ENCODE peak calls at places on chromosomes 7 and 10, in six cellular contexts. A is thoracic aorta, Y is heart left ventricle, B is heart right ventricle, W is body of pancreas, U is lower lobe of right lung. O is an unnamed sample.
A peak's percentile ranks its signal among the peaks of the same experiment; 100 is the strongest.

GRCh38 chr7:13989138-13989943 is at the start of gene ETV1:
- ATAC-seq in A (no peak), Y (peak; percentile 54), B (peak; percentile 61), U (peak; percentile 69), W (no peak), O (peak; percentile 14)

GRCh38 chr10:7320072-7320471 is 90.8 kb downstream of the SFMBT2 start:
- ATAC-seq in U (peak; percentile 33), W (no peak), A (no peak), B (no peak), Y (no peak), O (no peak)

GRCh38 chr7:32501522-32501921 is 6.2 kb downstream of the AVL9 start:
- ATAC-seq in B (peak; percentile 46), W (no peak), A (no peak), Y (peak; percentile 37), U (peak; percentile 36), O (no peak)

GRCh38 chr7:41003031-41003925 is 699.6 kb downstream of the INHBA start:
- ATAC-seq in B (no peak), W (no peak), U (no peak), A (no peak), Y (no peak), O (no peak)

GRCh38 chr10:62390497-62391176 is 16.5 kb downstream of the ZNF365 start:
- ATAC-seq in B (no peak), A (no peak), W (no peak), Y (no peak), U (no peak), O (no peak)

GRCh38 chr7:151115121-151115835 is 29.0 kb downstream of the AGAP3 start:
- ATAC-seq in U (no peak), W (peak; percentile 41), A (no peak), Y (peak; percentile 34), B (peak; percentile 30), O (peak; percentile 56)

GRCh38 chr10:12954866-12955265 is 46.6 kb downstream of the CCDC3 start:
- ATAC-seq in A (no peak), Y (no peak), U (no peak), B (no peak), W (no peak), O (no peak)

GRCh38 chr10:30732671-30733070 is 103.1 kb upstream of the LYZL2 start:
- ATAC-seq in U (no peak), B (no peak), W (no peak), A (no peak), Y (no peak), O (no peak)

GRCh38 chr10:130358981-130359650 is 222.9 kb downstream of the GLRX3 start:
- ATAC-seq in A (no peak), W (no peak), Y (no peak), B (no peak), U (no peak), O (no peak)

GRCh38 chr7:69411018-69411417 is 187.3 kb upstream of the AUTS2 start:
- ATAC-seq in Y (no peak), U (no peak), A (no peak), W (no peak), B (no peak), O (no peak)

GRCh38 chr7:1999278-1999984 is 233.3 kb downstream of the MAD1L1 start:
- ATAC-seq in A (no peak), B (no peak), Y (no peak), W (no peak), U (no peak), O (no peak)

GRCh38 chr10:11205026-11205772 is 187.5 kb downstream of the CELF2 start:
- ATAC-seq in U (peak; percentile 32), B (no peak), W (no peak), Y (no peak), A (no peak), O (no peak)

GRCh38 chr10:124450010-124450782 is at the start of gene NKX1-2:
- ATAC-seq in A (no peak), Y (no peak), B (no peak), U (peak; percentile 19), W (no peak), O (no peak)

GRCh38 chr10:103465411-103466179 is 6.9 kb upstream of the CALHM1 start:
- ATAC-seq in B (no peak), U (no peak), W (no peak), Y (no peak), A (no peak), O (no peak)

GRCh38 chr7:54825368-54825767 is 66.4 kb upstream of the SEC61G start:
- ATAC-seq in A (no peak), U (no peak), Y (no peak), W (no peak), B (no peak), O (no peak)

GRCh38 chr7:22934023-22934422 is 79.9 kb downstream of the HYCC1 start:
- ATAC-seq in Y (peak; percentile 42), W (no peak), B (no peak), A (peak; percentile 55), U (no peak), O (peak; percentile 63)

GRCh38 chr10:17512341-17513001 is 58.1 kb upstream of the ST8SIA6 start:
- ATAC-seq in U (peak; percentile 54), A (no peak), Y (peak; percentile 85), W (peak; percentile 66), B (peak; percentile 63), O (peak; percentile 41)

GRCh38 chr10:93437000-93437945 is 44.9 kb downstream of the MYOF start:
- ATAC-seq in Y (peak; percentile 96), B (peak; percentile 96), A (peak; percentile 90), W (peak; percentile 82), U (peak; percentile 93), O (peak; percentile 91)

GRCh38 chr10:100362570-100363496 is 15.8 kb downstream of the SCD start:
- ATAC-seq in Y (no peak), A (no peak), W (no peak), U (no peak), B (peak; percentile 23), O (no peak)

GRCh38 chr7:25839084-25839769 is 312.8 kb upstream of the NFE2L3 start:
- ATAC-seq in U (no peak), Y (no peak), B (no peak), A (no peak), W (no peak), O (no peak)

GRCh38 chr10:29926649-29927048 is 132.7 kb downstream of the JCAD start:
- ATAC-seq in U (no peak), A (no peak), Y (no peak), W (peak; percentile 40), B (no peak), O (no peak)

GRCh38 chr10:91188889-91189288 is 31.6 kb upstream of the PCGF5 start:
- ATAC-seq in W (no peak), Y (no peak), A (no peak), B (no peak), U (no peak), O (no peak)

GRCh38 chr10:91190388-91190870 is 30.0 kb upstream of the PCGF5 start:
- ATAC-seq in U (no peak), B (no peak), Y (peak; percentile 52), W (no peak), A (peak; percentile 88), O (peak; percentile 57)

GRCh38 chr10:91190876-91191580 is 29.4 kb upstream of the PCGF5 start:
- ATAC-seq in B (no peak), U (peak; percentile 42), W (no peak), Y (peak; percentile 41), A (no peak), O (peak; percentile 35)

DNA sequence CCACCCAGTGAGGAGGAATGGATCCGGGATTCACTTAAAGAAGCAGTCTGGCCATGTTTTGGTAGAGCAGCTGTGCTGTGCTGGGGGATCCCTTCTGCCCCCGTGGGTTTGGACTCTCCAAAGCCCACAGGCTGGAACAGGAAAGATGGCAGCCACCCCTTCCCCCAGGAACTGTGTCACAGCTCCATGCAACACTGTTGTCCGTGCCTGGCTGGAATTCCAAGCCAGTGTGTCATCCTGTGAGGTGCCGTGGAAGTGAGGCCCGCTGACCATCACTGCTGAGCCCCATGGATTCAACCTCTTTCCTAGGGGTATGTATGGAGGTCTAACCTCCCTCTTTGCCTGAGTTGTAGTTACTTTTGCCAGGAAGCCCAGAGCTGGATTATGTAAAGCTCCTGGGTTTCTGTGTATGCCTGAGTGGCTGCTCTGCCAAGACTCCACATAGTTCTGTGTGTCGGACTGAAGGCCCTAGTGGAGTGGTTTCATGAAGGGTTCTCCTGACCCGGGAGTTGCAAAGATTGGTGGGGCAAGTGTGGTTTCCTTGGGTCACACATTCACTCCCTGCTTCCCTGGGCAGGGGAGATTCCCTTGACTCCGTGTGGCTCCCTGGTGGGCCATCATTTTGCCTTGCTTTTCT is 35.1 kb upstream of the PCGF5 start:
- ATAC-seq in Y (peak; percentile 73), W (no peak), B (peak; percentile 58), A (no peak), U (peak; percentile 71), O (peak; percentile 41)
- H3K4me1 ChIP-seq in Y (no peaks in the 10 kb centered on the region), W (no peaks in the 10 kb centered on the region), B (no peaks in the 10 kb centered on the region), A (peaks cover 26% of the 10 kb centered on the region), U (peaks cover 7% of the 10 kb centered on the region), O (peaks cover 8% of the 10 kb centered on the region)

GRCh38 chr7:74324499-74325229 is 35.5 kb downstream of the CLIP2 start:
- ATAC-seq in B (peak; percentile 37), U (no peak), W (peak; percentile 90), A (no peak), Y (no peak), O (no peak)
- H3K4me1 ChIP-seq in B (no peaks in the 10 kb centered on the region), U (no peaks in the 10 kb centered on the region), W (peaks cover 23% of the 10 kb centered on the region), A (peaks cover 14% of the 10 kb centered on the region), Y (no peaks in the 10 kb centered on the region), O (peaks cover 16% of the 10 kb centered on the region)

DNA sequence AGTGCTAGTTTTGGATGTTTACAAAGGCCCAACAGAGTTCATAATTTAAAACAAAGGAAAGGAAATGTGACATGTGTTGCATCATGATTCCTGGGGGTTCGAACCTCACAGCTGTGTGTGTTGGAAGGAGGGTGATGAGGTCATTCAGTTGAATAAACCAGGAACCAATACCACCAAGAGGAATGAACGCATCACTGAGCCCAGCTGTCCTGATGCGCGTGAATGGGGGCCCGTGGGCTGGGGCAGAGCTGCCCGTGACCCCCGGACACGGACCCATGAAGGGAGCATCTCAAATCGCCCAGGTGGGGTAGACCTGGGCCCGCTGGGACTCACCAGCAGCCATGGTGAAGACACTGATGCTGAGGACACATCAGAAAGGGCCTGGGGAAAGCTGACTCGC is 33.0 kb downstream of the BRI3 start:
- ATAC-seq in W (no peak), Y (no peak), U (no peak), A (no peak), B (no peak), O (no peak)
- H3K4me1 ChIP-seq in W (no peaks in the 10 kb centered on the region), Y (no peaks in the 10 kb centered on the region), U (no peaks in the 10 kb centered on the region), A (no peaks in the 10 kb centered on the region), B (no peaks in the 10 kb centered on the region), O (no peaks in the 10 kb centered on the region)

GRCh38 chr10:69269761-69270160 is 8.5 kb upstream of the HK1 start:
- ATAC-seq in A (no peak), B (no peak), W (no peak), Y (no peak), U (no peak), O (no peak)

GRCh38 chr10:69268761-69269416 is 9.4 kb upstream of the HK1 start:
- ATAC-seq in B (no peak), U (no peak), A (no peak), Y (no peak), W (no peak), O (no peak)

GRCh38 chr10:69272620-69273019 is 5.7 kb upstream of the HK1 start:
- ATAC-seq in B (no peak), Y (no peak), W (no peak), A (no peak), U (no peak), O (no peak)

GRCh38 chr10:69275444-69275843 is 2.9 kb upstream of the HK1 start:
- ATAC-seq in A (no peak), Y (no peak), W (no peak), U (no peak), B (no peak), O (no peak)

DNA sequence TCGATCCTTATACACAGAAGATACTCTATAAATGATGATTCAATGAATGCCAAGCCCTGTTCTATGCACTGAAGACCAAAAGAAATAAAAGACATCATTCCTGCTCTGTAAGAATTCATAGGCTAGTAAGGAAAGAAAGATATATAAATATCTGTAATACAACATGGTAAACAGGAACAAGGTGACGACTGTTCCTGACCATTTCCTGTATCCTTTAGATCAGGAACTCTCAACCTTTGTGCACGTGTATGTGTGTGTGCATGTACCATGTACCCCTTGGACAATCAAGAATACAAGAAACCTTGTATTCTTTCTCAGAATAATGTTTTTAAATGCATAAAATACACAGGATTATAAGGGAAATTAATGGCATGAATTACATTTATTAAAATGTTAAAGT is 7.3 kb upstream of the HK1 start:
- ATAC-seq in U (no peak), B (no peak), A (no peak), Y (no peak), W (no peak), O (no peak)
- H3K4me1 ChIP-seq in U (no peaks in the 10 kb centered on the region), B (no peaks in the 10 kb centered on the region), A (no peaks in the 10 kb centered on the region), Y (no peaks in the 10 kb centered on the region), W (no peaks in the 10 kb centered on the region), O (no peaks in the 10 kb centered on the region)